ENCODE peak calls at places on chromosome 21, in six cellular contexts. K, G, P, H, U and J are unnamed samples.

GRCh38 chr21:41313765-41314164 is 2.8 kb upstream of the FAM3B start:
- DNase-seq in G (no peak), H (no peak), U (no peak), K (no peak), P (no peak), J (no peak)

GRCh38 chr21:43210454-43211084 is 41.8 kb downstream of the CRYAA start:
- DNase-seq in G (no peak), P (peak), U (no peak), H (no peak), K (no peak), J (no peak)

GRCh38 chr21:41501919-41502318 is 6.0 kb downstream of the TMPRSS2 start:
- DNase-seq in P (no peak), G (no peak), U (no peak), H (no peak), K (no peak), J (no peak)

GRCh38 chr21:40717008-40717407 is 129.9 kb downstream of the DSCAM start:
- DNase-seq in H (no peak), U (no peak), G (no peak), P (no peak), K (no peak), J (no peak)

GRCh38 chr21:22584308-22584707 is 1586.1 kb downstream of the NCAM2 start:
- DNase-seq in P (no peak), U (no peak), H (no peak), K (no peak), G (no peak), J (no peak)

GRCh38 chr21:25421327-25422028 is 185.8 kb downstream of the MRPL39 start:
- DNase-seq in K (peak), H (no peak), U (no peak), P (peak), G (no peak), J (peak)

GRCh38 chr21:42002421-42002958 is 7.7 kb downstream of the ZBTB21 start:
- DNase-seq in H (no peak), U (no peak), P (no peak), G (no peak), K (peak), J (no peak)

GRCh38 chr21:34845521-34846213 is 176.9 kb downstream of the CLIC6 start:
- DNase-seq in H (no peak), P (no peak), U (peak), G (no peak), K (peak), J (no peak)

GRCh38 chr21:34205811-34206635 is 132.6 kb downstream of the MRPS6 start:
- DNase-seq in P (no peak), H (no peak), K (peak), U (no peak), G (no peak), J (no peak)

GRCh38 chr21:14361958-14362357 is 21.0 kb downstream of the HSPA13 start:
- DNase-seq in U (no peak), G (no peak), P (no peak), H (no peak), K (no peak), J (no peak)

GRCh38 chr21:22476726-22477646 is 1478.8 kb downstream of the NCAM2 start:
- DNase-seq in P (no peak), K (no peak), H (no peak), G (no peak), U (no peak), J (no peak)

GRCh38 chr21:38358098-38358497 is 101.3 kb downstream of the KCNJ15 start:
- DNase-seq in U (no peak), P (no peak), H (no peak), K (no peak), G (no peak), J (no peak)

GRCh38 chr21:16519656-16520055 is 789.9 kb downstream of the USP25 start:
- DNase-seq in P (no peak), G (no peak), K (no peak), H (no peak), U (no peak), J (no peak)

GRCh38 chr21:21463456-21463855 is 465.2 kb downstream of the NCAM2 start:
- DNase-seq in K (no peak), P (no peak), U (no peak), G (no peak), H (no peak), J (no peak)

GRCh38 chr21:25963186-25963585 is 207.4 kb downstream of the APP start:
- DNase-seq in U (peak), G (no peak), K (no peak), H (no peak), P (no peak), J (no peak)

GRCh38 chr21:15850645-15851044 is 120.9 kb downstream of the USP25 start:
- DNase-seq in G (peak), H (no peak), U (no peak), P (no peak), K (no peak), J (no peak)

GRCh38 chr21:16194851-16195251 is 465.1 kb downstream of the USP25 start:
- DNase-seq in G (peak), H (no peak), K (no peak), P (no peak), U (no peak), J (no peak)

GRCh38 chr21:26597023-26597422 is 23.9 kb upstream of the CYYR1 start:
- DNase-seq in U (no peak), H (no peak), P (no peak), K (no peak), G (no peak), J (no peak)

GRCh38 chr21:42108941-42109340 is 37.8 kb downstream of the UMODL1 start:
- DNase-seq in K (no peak), P (no peak), G (no peak), U (no peak), H (no peak), J (no peak)

GRCh38 chr21:43325968-43326367 is 101.0 kb downstream of the SIK1 start:
- DNase-seq in K (no peak), H (no peak), G (no peak), U (no peak), P (no peak), J (no peak)

GRCh38 chr21:21268885-21269284 is 270.7 kb downstream of the NCAM2 start:
- DNase-seq in G (no peak), H (no peak), K (no peak), U (no peak), P (no peak), J (no peak)

GRCh38 chr21:35573472-35574389 is 486.6 kb downstream of the SETD4 start:
- DNase-seq in H (no peak), G (peak), P (no peak), K (no peak), U (no peak), J (no peak)

DNA sequence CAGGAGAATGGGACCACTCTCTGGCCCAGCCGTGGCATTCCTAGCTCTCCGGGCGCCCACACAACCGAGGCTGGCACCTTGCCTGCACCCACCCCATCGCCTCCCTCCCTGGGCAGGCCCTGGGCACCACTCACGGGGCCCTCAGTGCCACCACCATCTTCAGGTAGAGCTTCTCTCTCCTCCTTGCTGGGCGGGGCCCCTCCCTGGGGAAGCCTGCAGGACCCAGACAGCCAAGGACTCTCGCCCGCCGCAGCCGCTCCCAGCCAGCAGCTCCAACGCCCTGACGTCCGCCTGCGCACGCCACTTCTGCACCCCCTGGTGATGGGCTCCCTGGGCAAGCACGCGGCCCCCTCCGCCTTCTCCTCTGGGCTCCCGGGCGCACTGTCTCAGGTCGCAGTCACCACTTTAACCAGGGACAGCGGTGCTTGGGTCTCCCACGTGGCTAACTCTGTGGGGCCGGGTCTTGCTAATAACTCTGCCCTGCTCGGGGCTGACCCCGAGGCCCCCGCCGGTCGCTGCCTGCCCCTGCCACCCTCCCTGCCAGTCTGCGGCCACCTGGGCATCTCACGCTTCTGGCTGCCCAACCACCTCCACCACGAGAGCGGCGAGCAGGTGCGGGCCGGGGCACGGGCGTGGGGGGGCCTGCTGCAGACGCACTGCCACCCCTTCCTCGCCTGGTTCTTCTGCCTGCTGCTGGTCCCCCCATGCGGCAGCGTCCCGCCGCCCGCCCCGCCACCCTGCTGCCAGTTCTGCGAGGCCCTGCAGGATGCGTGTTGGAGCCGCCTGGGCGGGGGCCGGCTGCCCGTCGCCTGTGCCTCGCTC is 51.3 kb downstream of the COL18A1 start:
- DNase-seq in H (no peak), U (no peak), G (no peak), K (no peak), P (no peak), J (no peak)
- TF ChIP-seq SP1 in H (no peak), U (no peak), G (no peak), K (no peak), P (no peak), J (no peak)

GRCh38 chr21:31945116-31945515 is 72.3 kb downstream of the HUNK start:
- DNase-seq in K (no peak), P (no peak), H (no peak), G (no peak), U (no peak), J (no peak)
- TF ChIP-seq SP1 in K (no peak), P (no peak), H (no peak), G (no peak), U (no peak), J (no peak)

GRCh38 chr21:44547656-44548331 is 3.5 kb downstream of the KRTAP10-2 start:
- DNase-seq in G (no peak), H (no peak), P (no peak), U (no peak), K (no peak), J (no peak)
- TF ChIP-seq SP1 in G (no peak), H (no peak), P (no peak), U (no peak), K (no peak), J (no peak)

GRCh38 chr21:44947111-44947929 is 7.5 kb downstream of the SLX9 start:
- DNase-seq in H (no peak), K (no peak), G (no peak), U (no peak), P (no peak), J (no peak)
- TF ChIP-seq SP1 in H (no peak), K (no peak), G (no peak), U (no peak), P (no peak), J (no peak)

GRCh38 chr21:29299906-29300546 is 1.3 kb downstream of the BACH1 start:
- DNase-seq in H (peak), P (no peak), K (peak), U (peak), G (peak), J (peak)
- TF ChIP-seq SP1 in H (peak), P (no peak), K (no peak), U (no peak), G (no peak), J (no peak)

GRCh38 chr21:28554660-28555475 is 437.8 kb downstream of the LTN1 start:
- DNase-seq in P (peak), K (no peak), H (no peak), U (no peak), G (no peak), J (no peak)

GRCh38 chr21:28548291-28548690 is 444.4 kb downstream of the LTN1 start:
- DNase-seq in P (no peak), K (no peak), U (no peak), G (no peak), H (no peak), J (no peak)

GRCh38 chr21:28547795-28548194 is 444.9 kb downstream of the LTN1 start:
- DNase-seq in U (no peak), G (no peak), P (no peak), H (no peak), K (no peak), J (no peak)

GRCh38 chr21:28550057-28550825 is 442.4 kb downstream of the LTN1 start:
- DNase-seq in K (no peak), P (no peak), G (no peak), H (no peak), U (no peak), J (no peak)
- TF ChIP-seq SP1 in K (no peak), P (no peak), G (no peak), H (no peak), U (no peak), J (no peak)

GRCh38 chr21:39688010-39688409 is 57.0 kb upstream of the IGSF5 start:
- DNase-seq in K (no peak), G (no peak), P (no peak), U (no peak), H (no peak), J (no peak)
- TF ChIP-seq SP1 in K (no peak), G (no peak), P (no peak), U (no peak), H (no peak), J (no peak)

DNA sequence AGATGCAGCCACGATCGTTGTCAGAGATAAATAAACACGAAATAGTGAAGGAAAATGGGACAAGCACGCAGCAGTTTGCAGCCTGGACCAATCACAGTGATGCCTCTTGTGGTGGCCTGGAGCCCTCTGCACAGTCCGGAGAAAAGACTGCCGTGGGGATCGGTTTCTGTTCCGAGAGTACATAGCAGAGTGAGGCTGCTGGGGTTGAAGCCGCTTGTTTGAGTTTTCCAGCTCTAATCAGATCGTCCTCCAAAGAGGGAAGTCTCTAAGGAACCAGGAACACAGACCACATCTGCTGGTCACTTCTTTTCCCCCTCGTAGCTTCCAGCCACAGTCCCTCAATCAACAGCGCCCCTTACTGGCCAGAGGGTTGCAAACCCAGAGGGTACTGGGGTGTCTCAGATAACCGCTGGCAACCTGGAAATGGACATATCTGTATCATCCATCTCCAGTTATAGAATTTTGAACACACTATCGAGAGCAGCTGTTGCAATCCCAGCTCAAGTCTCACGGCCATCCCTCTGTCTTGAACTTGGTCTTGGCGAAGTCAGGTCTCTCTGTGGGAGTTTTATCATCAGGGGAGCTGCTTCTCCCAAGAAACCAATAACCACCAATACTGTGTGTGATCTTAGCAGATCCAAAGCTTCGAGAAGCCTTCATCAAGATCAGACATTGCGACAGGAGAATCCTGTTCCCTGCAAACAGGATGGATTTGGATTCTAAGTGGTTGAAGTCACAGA is 57.4 kb downstream of the OLIG1 start:
- DNase-seq in H (peak), G (peak), P (peak), U (peak), K (peak), J (peak)
- TF ChIP-seq SP1 in H (no peak), G (no peak), P (no peak), U (no peak), K (no peak), J (no peak)